ENCODE peak calls at places on chromosomes 12 and 14, in five cellular contexts. One of them, this sample, is unnamed.

GRCh38 chr12:82363990-82364389 is 5.7 kb downstream of the METTL25 start:
- DNase-seq in SK-N-SH: no peak
- DNase-seq in ELR: no peak
- DNase-seq in posterior vena cava: no peak
- DNase-seq in hippocampal formation: no peak
- DNase-seq in this sample: no peak

GRCh38 chr14:24673534-24674203 is 39.7 kb upstream of the GZMB start:
- DNase-seq in posterior vena cava: no peak
- DNase-seq in ELR: no peak
- DNase-seq in SK-N-SH: no peak
- DNase-seq in hippocampal formation: no peak
- DNase-seq in this sample: no peak

GRCh38 chr12:1915082-1915968 is 3.1 kb downstream of the CACNA2D4 start:
- DNase-seq in hippocampal formation: no peak
- DNase-seq in ELR: no peak
- DNase-seq in posterior vena cava: peak; percentile 74
- DNase-seq in SK-N-SH: peak; percentile 24
- DNase-seq in this sample: peak; percentile 48

GRCh38 chr12:105083551-105084105 is 630 bp downstream of the ALDH1L2 start:
- DNase-seq in SK-N-SH: peak; percentile 49
- DNase-seq in hippocampal formation: peak; percentile 30
- DNase-seq in ELR: peak; percentile 86
- DNase-seq in posterior vena cava: peak; percentile 88
- DNase-seq in this sample: peak; percentile 86

GRCh38 chr14:102930138-102930752 is 7.8 kb downstream of the AMN start:
- DNase-seq in SK-N-SH: peak; percentile 83
- DNase-seq in hippocampal formation: no peak
- DNase-seq in posterior vena cava: no peak
- DNase-seq in ELR: no peak
- DNase-seq in this sample: no peak

GRCh38 chr12:20264608-20265114 is 103.7 kb upstream of the PDE3A start:
- DNase-seq in ELR: no peak
- DNase-seq in SK-N-SH: no peak
- DNase-seq in hippocampal formation: no peak
- DNase-seq in posterior vena cava: no peak
- DNase-seq in this sample: no peak

GRCh38 chr14:88669346-88669745 is 106.5 kb downstream of the ZC3H14 start:
- DNase-seq in hippocampal formation: no peak
- DNase-seq in SK-N-SH: no peak
- DNase-seq in ELR: no peak
- DNase-seq in posterior vena cava: no peak
- DNase-seq in this sample: no peak

GRCh38 chr12:114209852-114210251 is 196.1 kb downstream of the TBX5 start:
- DNase-seq in hippocampal formation: no peak
- DNase-seq in ELR: no peak
- DNase-seq in posterior vena cava: no peak
- DNase-seq in SK-N-SH: no peak
- DNase-seq in this sample: no peak

GRCh38 chr12:26771861-26772260 is 61.1 kb downstream of the ITPR2 start:
- DNase-seq in hippocampal formation: no peak
- DNase-seq in SK-N-SH: no peak
- DNase-seq in posterior vena cava: no peak
- DNase-seq in ELR: no peak
- DNase-seq in this sample: no peak

GRCh38 chr12:49748306-49748705 is 6.9 kb downstream of the TMBIM6 start:
- DNase-seq in ELR: no peak
- DNase-seq in SK-N-SH: no peak
- DNase-seq in posterior vena cava: no peak
- DNase-seq in hippocampal formation: no peak
- DNase-seq in this sample: no peak

GRCh38 chr14:66944872-66945271 is 244.4 kb upstream of the GARIN2 start:
- DNase-seq in posterior vena cava: no peak
- DNase-seq in ELR: peak; percentile 49
- DNase-seq in SK-N-SH: no peak
- DNase-seq in hippocampal formation: no peak
- DNase-seq in this sample: no peak

GRCh38 chr12:69431604-69432222 is 38.5 kb upstream of the FRS2 start:
- DNase-seq in hippocampal formation: no peak
- DNase-seq in posterior vena cava: no peak
- DNase-seq in ELR: no peak
- DNase-seq in SK-N-SH: no peak
- DNase-seq in this sample: no peak

GRCh38 chr12:117143008-117143532 is 43.9 kb upstream of the TESC start:
- DNase-seq in posterior vena cava: peak; percentile 74
- DNase-seq in hippocampal formation: no peak
- DNase-seq in SK-N-SH: peak; percentile 37
- DNase-seq in ELR: no peak
- DNase-seq in this sample: no peak

GRCh38 chr12:123045678-123046077 is 65.2 kb downstream of the ARL6IP4 start:
- DNase-seq in SK-N-SH: no peak
- DNase-seq in ELR: no peak
- DNase-seq in posterior vena cava: no peak
- DNase-seq in hippocampal formation: no peak
- DNase-seq in this sample: no peak

GRCh38 chr12:12922191-12922616 is 29.8 kb downstream of the GPRC5D start:
- DNase-seq in hippocampal formation: no peak
- DNase-seq in posterior vena cava: peak; percentile 88
- DNase-seq in ELR: peak; percentile 66
- DNase-seq in SK-N-SH: no peak
- DNase-seq in this sample: no peak

GRCh38 chr12:50572275-50572674 is 67.5 kb downstream of the DIP2B start:
- DNase-seq in ELR: peak; percentile 62
- DNase-seq in hippocampal formation: no peak
- DNase-seq in SK-N-SH: peak; percentile 33
- DNase-seq in posterior vena cava: no peak
- DNase-seq in this sample: no peak

GRCh38 chr12:79058342-79058741 is 193.8 kb downstream of the SYT1 start:
- DNase-seq in SK-N-SH: no peak
- DNase-seq in ELR: peak; percentile 87
- DNase-seq in posterior vena cava: no peak
- DNase-seq in hippocampal formation: no peak
- DNase-seq in this sample: no peak

GRCh38 chr12:65825573-65826512 is 1.6 kb downstream of the HMGA2 start:
- DNase-seq in SK-N-SH: peak; percentile 41
- DNase-seq in hippocampal formation: no peak
- DNase-seq in posterior vena cava: peak; percentile 79
- DNase-seq in ELR: peak; percentile 53
- DNase-seq in this sample: peak; percentile 63

GRCh38 chr14:79645753-79646362 is 565.4 kb downstream of the DIO2 start:
- DNase-seq in hippocampal formation: no peak
- DNase-seq in posterior vena cava: no peak
- DNase-seq in SK-N-SH: no peak
- DNase-seq in ELR: no peak
- DNase-seq in this sample: no peak

GRCh38 chr12:26383041-26383440 is 187.7 kb downstream of the SSPN start:
- DNase-seq in SK-N-SH: no peak
- DNase-seq in posterior vena cava: no peak
- DNase-seq in ELR: no peak
- DNase-seq in hippocampal formation: no peak
- DNase-seq in this sample: no peak

GRCh38 chr12:87238466-87238865 is 790.7 kb downstream of the C12orf50 start:
- DNase-seq in posterior vena cava: no peak
- DNase-seq in ELR: no peak
- DNase-seq in SK-N-SH: no peak
- DNase-seq in hippocampal formation: no peak
- DNase-seq in this sample: no peak

GRCh38 chr14:90781876-90782275 is 34.4 kb downstream of the TTC7B start:
- DNase-seq in posterior vena cava: peak; percentile 16
- DNase-seq in hippocampal formation: no peak
- DNase-seq in ELR: no peak
- DNase-seq in SK-N-SH: no peak
- DNase-seq in this sample: no peak

GRCh38 chr12:57332646-57333312 is 81.8 kb upstream of the STAC3 start:
- DNase-seq in SK-N-SH: no peak
- DNase-seq in posterior vena cava: no peak
- DNase-seq in hippocampal formation: no peak
- DNase-seq in ELR: peak; percentile 45
- DNase-seq in this sample: no peak

GRCh38 chr14:68495638-68496114 is 297.2 kb downstream of the ZFP36L1 start:
- DNase-seq in hippocampal formation: no peak
- DNase-seq in SK-N-SH: no peak
- DNase-seq in ELR: no peak
- DNase-seq in posterior vena cava: no peak
- DNase-seq in this sample: no peak

GRCh38 chr12:123801573-123802178 is 39.6 kb downstream of the DNAH10 start:
- DNase-seq in posterior vena cava: no peak
- DNase-seq in ELR: peak; percentile 62
- DNase-seq in SK-N-SH: no peak
- DNase-seq in hippocampal formation: no peak
- DNase-seq in this sample: no peak

GRCh38 chr12:12616512-12617275 is 5.0 kb downstream of the CREBL2 start:
- DNase-seq in posterior vena cava: no peak
- DNase-seq in ELR: no peak
- DNase-seq in SK-N-SH: no peak
- DNase-seq in hippocampal formation: no peak
- DNase-seq in this sample: no peak

This sample was measured in sigmoid colon.